ENCODE peak calls at places on chromosomes 2 and 18, in seven cellular contexts. K is IMR-90, S is transverse colon, I is ovary, O is breast epithelium, C is adrenal gland, H is stomach. N is an unnamed sample.

GRCh38 chr2:202545523-202545922 is 89.2 kb upstream of the FAM117B start:
- DNase-seq in I (no peak), H (no peak), O (no peak), K (peak; percentile 6), C (no peak), S (no peak), N (no peak)

GRCh38 chr2:62055724-62056336 is 140.1 kb upstream of the B3GNT2 start:
- DNase-seq in I (no peak), H (no peak), S (no peak), C (no peak), O (no peak), K (no peak), N (no peak)

GRCh38 chr2:169360984-169361705 is 1.2 kb downstream of the LRP2 start:
- DNase-seq in S (no peak), H (no peak), I (no peak), C (no peak), O (no peak), K (no peak), N (no peak)

GRCh38 chr18:54871231-54871630 is 43.0 kb downstream of the RAB27B start:
- DNase-seq in H (no peak), C (no peak), I (no peak), K (no peak), O (no peak), S (no peak), N (no peak)

GRCh38 chr2:5697554-5697953 is 5.4 kb downstream of the SOX11 start:
- DNase-seq in H (no peak), C (no peak), I (no peak), O (no peak), S (no peak), K (no peak), N (no peak)

GRCh38 chr18:37429768-37430167 is 135.8 kb downstream of the CELF4 start:
- DNase-seq in C (no peak), O (no peak), K (no peak), S (no peak), I (no peak), H (no peak), N (no peak)

GRCh38 chr2:43266692-43267091 is 40.3 kb upstream of the ZFP36L2 start:
- DNase-seq in C (peak; percentile 54), H (peak; percentile 40), K (peak; percentile 33), S (peak; percentile 43), O (no peak), I (no peak), N (peak; percentile 70)

GRCh38 chr2:147366281-147366680 is 478.5 kb upstream of the ACVR2A start:
- DNase-seq in C (no peak), O (no peak), K (no peak), S (no peak), I (no peak), H (no peak), N (no peak)

GRCh38 chr2:37168217-37168981 is 11.6 kb upstream of the EIF2AK2 start:
- DNase-seq in S (peak; percentile 17), I (no peak), H (no peak), O (no peak), K (peak; percentile 55), C (peak; percentile 50), N (peak; percentile 40)

GRCh38 chr18:3323900-3324299 is 62.0 kb downstream of the MYL12B start:
- DNase-seq in S (no peak), C (no peak), K (no peak), O (no peak), I (no peak), H (no peak), N (no peak)

GRCh38 chr2:128372621-128373341 is 54.1 kb upstream of the HS6ST1 start:
- DNase-seq in C (no peak), I (no peak), O (peak; percentile 17), K (no peak), S (no peak), H (peak; percentile 32), N (no peak)

GRCh38 chr2:71778514-71779305 is 325.3 kb downstream of the DYSF start:
- DNase-seq in S (no peak), I (no peak), C (no peak), K (no peak), O (no peak), H (no peak), N (no peak)

GRCh38 chr2:4585057-4585635 is 881.8 kb downstream of the DCDC2C start:
- DNase-seq in H (no peak), O (no peak), C (no peak), I (no peak), K (no peak), S (no peak), N (no peak)

GRCh38 chr18:54257015-54257414 is 12.3 kb upstream of the POLI start:
- DNase-seq in K (no peak), S (no peak), O (no peak), I (no peak), H (no peak), C (no peak), N (no peak)

GRCh38 chr2:146540271-146540932 is 1304.4 kb upstream of the ACVR2A start:
- DNase-seq in S (no peak), K (no peak), C (no peak), O (no peak), I (no peak), H (no peak), N (no peak)

GRCh38 chr2:109206569-109207145 is 77.7 kb downstream of the SH3RF3 start:
- DNase-seq in K (no peak), O (no peak), I (no peak), H (no peak), C (peak; percentile 18), S (no peak), N (no peak)

GRCh38 chr2:156155319-156155718 is 177.2 kb downstream of the NR4A2 start:
- DNase-seq in K (no peak), S (no peak), C (no peak), I (no peak), H (no peak), O (no peak), N (no peak)

GRCh38 chr2:235170016-235170415 is 218.2 kb downstream of the SH3BP4 start:
- DNase-seq in S (no peak), I (no peak), C (no peak), O (no peak), H (no peak), K (peak; percentile 43), N (no peak)

GRCh38 chr2:66555511-66556324 is 120.8 kb downstream of the MEIS1 start:
- DNase-seq in C (no peak), H (no peak), S (no peak), I (peak; percentile 37), K (no peak), O (no peak), N (no peak)

GRCh38 chr2:68238955-68239822 is 13.1 kb downstream of the PPP3R1 start:
- DNase-seq in I (no peak), C (no peak), O (no peak), H (no peak), K (peak; percentile 49), S (no peak), N (no peak)

GRCh38 chr18:28041366-28041765 is 135.6 kb downstream of the CDH2 start:
- DNase-seq in I (no peak), C (no peak), O (no peak), H (no peak), S (no peak), K (peak; percentile 53), N (no peak)

GRCh38 chr2:138433995-138434991 is 67.3 kb upstream of the SPOPL start:
- DNase-seq in O (no peak), C (no peak), K (peak; percentile 23), I (no peak), H (no peak), S (no peak), N (no peak)

GRCh38 chr2:240922982-240923537 is 16.9 kb downstream of the CROCC2 start:
- DNase-seq in O (peak; percentile 7), S (no peak), I (peak; percentile 33), C (peak; percentile 19), K (no peak), H (peak; percentile 18), N (peak; percentile 5)

GRCh38 chr18:55534547-55534946 is 53.4 kb downstream of the TCF4 start:
- DNase-seq in K (peak; percentile 51), I (no peak), H (no peak), C (no peak), O (no peak), S (no peak), N (no peak)

GRCh38 chr2:88692187-88692586 is 714 bp downstream of the RPIA start:
- DNase-seq in I (no peak), H (peak; percentile 40), C (peak; percentile 33), K (peak; percentile 7), S (peak; percentile 47), O (no peak), N (peak; percentile 37)

GRCh38 chr2:33042819-33043218 is 96.1 kb downstream of the LTBP1 start:
- DNase-seq in I (no peak), K (no peak), S (no peak), H (no peak), O (no peak), C (no peak), N (no peak)

GRCh38 chr2:120037995-120038541 is 25.2 kb downstream of the EPB41L5 start:
- DNase-seq in S (no peak), I (no peak), O (no peak), C (no peak), K (peak; percentile 31), H (no peak), N (no peak)

GRCh38 chr2:109045505-109045904 is 56.5 kb upstream of the EDAR start:
- DNase-seq in S (peak; percentile 23), I (no peak), H (no peak), O (no peak), C (no peak), K (no peak), N (no peak)

GRCh38 chr2:72750977-72751639 is 74.7 kb downstream of the EXOC6B start:
- DNase-seq in I (no peak), O (no peak), K (no peak), S (no peak), C (no peak), H (no peak), N (no peak)

GRCh38 chr2:38218995-38219394 is 143.0 kb upstream of the CYP1B1 start:
- DNase-seq in H (no peak), K (no peak), O (no peak), C (no peak), I (no peak), S (no peak), N (no peak)

GRCh38 chr2:12106440-12107080 is 360.1 kb downstream of the LPIN1 start:
- DNase-seq in I (peak; percentile 31), H (peak; percentile 28), K (peak; percentile 99), O (no peak), S (peak; percentile 38), C (peak; percentile 73), N (peak; percentile 44)
- H3K27ac ChIP-seq in I (no peak overlapping the region), H (no peak overlapping the region), K (no peak overlapping the region), O (no peak overlapping the region), S (no peak overlapping the region), C (no peak overlapping the region), N (no peak overlapping the region)

GRCh38 chr2:22037274-22037673 is 913.5 kb downstream of the TDRD15 start:
- DNase-seq in C (no peak), O (no peak), I (peak; percentile 15), K (no peak), S (no peak), H (no peak), N (no peak)
- TF ChIP-seq POLR2A in C (no peak), O (no peak), I (no peak), K (no peak), S (no peak), H (no peak), N (no peak)

GRCh38 chr2:19746611-19747309 is 155.0 kb downstream of the TTC32 start:
- DNase-seq in O (no peak), H (no peak), K (peak; percentile 25), S (no peak), I (no peak), C (no peak), N (no peak)
- TF ChIP-seq CTCF in O (no peak), H (no peak), K (peak; percentile 50), S (no peak), I (no peak), C (no peak), N (no peak)

GRCh38 chr2:145085616-145086015 is 565.7 kb upstream of the ZEB2 start:
- DNase-seq in O (no peak), S (no peak), C (no peak), I (no peak), H (no peak), K (peak; percentile 36), N (no peak)
- H3K27ac ChIP-seq in O (no peak overlapping the region), S (no peak overlapping the region), C (no peak overlapping the region), I (no peak overlapping the region), H (no peak overlapping the region), K (no peak overlapping the region), N (no peak overlapping the region)